ENCODE peak calls at places on chromosome 15, in six cellular contexts. B is IMR-90, O is H1, X is mesendoderm, N is neuronal stem cell, L is mesenchymal stem cell. T is an unnamed sample.
A peak's percentile ranks its signal among the peaks of the same experiment; 100 is the strongest.

GRCh38 chr15:41104234-41104633 is 11.8 kb downstream of the INO80 start:
- DNase-seq in B (peak; percentile 79), O (no peak), X (no peak), N (no peak), L (peak; percentile 16), T (no peak)

GRCh38 chr15:25673351-25673750 is 189.8 kb downstream of the ATP10A start:
- DNase-seq in B (no peak), O (no peak), X (no peak), N (no peak), L (no peak), T (no peak)

GRCh38 chr15:85618956-85619491 is 175.7 kb downstream of the KLHL25 start:
- DNase-seq in B (peak; percentile 98), O (no peak), X (peak; percentile 76), N (peak; percentile 44), L (peak; percentile 98), T (peak; percentile 56)

GRCh38 chr15:70767668-70768067 is 4.3 kb upstream of the UACA start:
- DNase-seq in B (no peak), O (no peak), X (no peak), N (no peak), L (no peak), T (no peak)

GRCh38 chr15:63277044-63277892 is at the start of gene APH1B:
- DNase-seq in B (peak; percentile 48), O (peak; percentile 36), X (peak; percentile 87), N (peak; percentile 63), L (peak; percentile 66), T (peak; percentile 84)

GRCh38 chr15:30954674-30955073 is 36.8 kb downstream of the MTMR10 start:
- DNase-seq in B (peak; percentile 34), O (no peak), X (no peak), N (no peak), L (peak; percentile 11), T (no peak)

GRCh38 chr15:70264014-70264492 is 166.3 kb upstream of the TLE3 start:
- DNase-seq in B (no peak), O (no peak), X (no peak), N (no peak), L (peak; percentile 10), T (no peak)

GRCh38 chr15:60649845-60650548 is 171.1 kb upstream of the ICE2 start:
- DNase-seq in B (peak; percentile 37), O (no peak), X (peak; percentile 71), N (no peak), L (peak; percentile 17), T (no peak)

GRCh38 chr15:79212589-79213139 is 69.9 kb upstream of the ANKRD34C start:
- DNase-seq in B (no peak), O (peak; percentile 51), X (peak; percentile 84), N (peak; percentile 32), L (no peak), T (peak; percentile 71)

GRCh38 chr15:82393671-82394070 is 35.9 kb upstream of the GOLGA6L9 start:
- DNase-seq in B (peak; percentile 72), O (no peak), X (no peak), N (no peak), L (peak; percentile 18), T (no peak)
- H2BK15ac ChIP-seq in B (no peak overlapping the region), O (no peak overlapping the region), X (no peak overlapping the region), N (no peak overlapping the region), L (no peak overlapping the region), T (no peak overlapping the region)

DNA sequence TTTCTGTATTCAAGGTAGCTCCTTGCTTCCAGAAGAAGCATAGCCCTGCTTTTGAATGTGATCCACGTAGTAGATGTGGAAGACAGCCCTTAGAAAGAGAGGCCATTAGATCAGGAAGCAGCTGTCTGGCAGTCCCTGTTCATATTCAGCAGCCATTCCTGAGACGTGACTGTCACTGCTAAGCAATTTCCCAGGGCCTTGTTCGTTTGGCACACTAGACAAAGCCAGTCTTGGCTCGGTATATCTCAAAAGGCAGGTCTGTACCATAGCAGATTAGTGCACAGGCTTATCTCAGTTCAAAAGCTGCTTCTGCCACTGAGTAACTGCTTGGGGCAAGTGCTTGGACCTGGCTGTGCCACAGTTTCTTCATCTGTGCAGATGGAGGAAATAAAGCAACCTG is 287.8 kb upstream of the MCTP2 start:
- DNase-seq in B (no peak), O (no peak), X (no peak), N (no peak), L (no peak), T (no peak)
- H2BK15ac ChIP-seq in B (no peak overlapping the region), O (no peak overlapping the region), X (no peak overlapping the region), N (no peak overlapping the region), L (no peak overlapping the region), T (no peak overlapping the region)

DNA sequence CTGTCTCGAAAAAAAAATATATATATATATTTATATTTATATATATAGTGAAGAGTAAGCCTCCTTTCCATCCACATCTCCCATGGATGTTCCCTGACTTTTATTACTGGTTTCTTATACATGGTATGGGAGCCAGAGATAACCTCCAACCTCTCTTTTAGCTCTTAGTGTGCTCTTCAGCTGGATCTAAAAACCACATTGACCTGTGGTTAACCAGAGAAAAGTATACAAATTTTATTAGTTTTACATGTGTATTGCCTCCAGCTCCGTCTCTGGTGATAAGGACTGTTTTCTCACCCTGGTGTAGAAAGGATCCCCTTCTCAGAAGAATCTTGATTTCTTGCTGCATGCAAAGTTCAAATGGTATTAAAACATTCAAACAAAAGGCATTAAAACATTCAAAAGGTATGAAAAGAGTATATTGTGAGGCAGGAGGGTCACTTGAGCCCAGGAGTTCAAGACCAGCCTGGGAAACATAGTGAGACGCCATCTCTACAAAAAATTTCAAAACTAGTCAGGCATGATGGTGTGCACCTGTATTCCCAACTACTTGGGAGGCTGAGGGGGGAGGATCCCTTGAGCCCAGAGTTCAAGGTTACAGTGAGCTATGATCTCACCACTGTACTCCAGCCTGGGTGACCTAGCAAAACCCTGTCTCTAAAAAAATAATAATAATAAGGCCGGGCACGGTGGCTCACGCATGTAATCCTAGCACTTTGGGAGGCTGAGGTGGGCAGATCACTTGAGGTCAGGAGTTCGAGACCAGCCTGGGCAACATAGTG is 13.5 kb upstream of the TTBK2 start:
- DNase-seq in B (peak; percentile 53), O (no peak), X (no peak), N (no peak), L (peak; percentile 43), T (no peak)
- H2BK15ac ChIP-seq in B (no peak overlapping the region), O (no peak overlapping the region), X (no peak overlapping the region), N (no peak overlapping the region), L (no peak overlapping the region), T (no peak overlapping the region)

DNA sequence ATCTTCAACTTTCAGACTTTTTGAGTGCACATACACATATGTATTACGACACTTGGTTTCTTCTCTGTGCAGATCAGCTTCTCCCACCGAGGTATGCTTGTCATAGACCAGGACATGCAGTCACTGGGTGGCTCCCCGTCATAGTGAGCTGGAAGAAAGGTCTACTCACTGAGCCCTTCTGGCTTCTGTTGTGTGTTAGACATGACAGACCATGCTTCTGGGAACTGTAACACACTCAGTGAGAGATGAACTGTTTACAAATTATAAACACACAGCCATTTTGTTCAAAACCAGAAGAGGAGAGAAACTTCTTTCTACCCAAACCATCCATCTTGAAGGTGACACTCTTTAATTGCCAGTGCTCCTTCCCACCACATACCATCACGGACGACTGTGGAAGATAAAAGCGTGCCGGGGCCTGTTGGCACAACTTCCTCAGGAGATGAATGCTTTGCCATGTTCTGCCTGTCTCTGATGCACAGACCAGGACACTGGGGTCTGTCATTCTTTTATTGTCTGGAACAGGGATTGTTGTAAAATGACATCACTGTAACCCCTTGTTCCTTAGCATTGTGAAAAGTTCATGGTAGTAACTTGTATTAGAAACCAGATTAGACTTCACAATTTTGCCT is 214.3 kb downstream of the MCTP2 start:
- DNase-seq in B (no peak), O (no peak), X (no peak), N (no peak), L (peak; percentile 92), T (no peak)
- H2BK15ac ChIP-seq in B (no peak overlapping the region), O (no peak overlapping the region), X (no peak overlapping the region), N (no peak overlapping the region), L (no peak overlapping the region), T (no peak overlapping the region)

DNA sequence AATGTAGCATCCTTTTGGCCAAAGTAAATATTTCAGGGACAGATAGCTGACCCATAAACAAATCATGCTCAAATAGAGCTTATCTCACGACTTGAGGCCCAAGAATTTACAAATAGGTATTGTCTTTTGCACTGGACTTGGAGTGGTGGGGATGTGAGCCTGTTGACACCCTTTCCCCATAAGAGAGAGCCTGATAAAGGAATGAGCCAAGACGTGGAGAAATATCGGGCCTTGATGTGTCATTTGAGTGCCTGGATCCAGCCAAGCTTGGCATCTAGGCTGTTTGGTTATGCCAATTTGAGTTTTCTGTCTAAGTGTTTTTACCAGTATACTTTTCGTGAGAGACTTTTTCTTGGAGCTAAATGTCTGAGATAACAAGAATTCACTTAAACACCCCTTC is 112.9 kb upstream of the RGMA start:
- DNase-seq in B (no peak), O (no peak), X (no peak), N (no peak), L (no peak), T (no peak)
- H2BK15ac ChIP-seq in B (no peak overlapping the region), O (no peak overlapping the region), X (peak overlapping the region; percentile 86), N (no peak overlapping the region), L (no peak overlapping the region), T (no peak overlapping the region)

GRCh38 chr15:64665179-64665578 is 110.2 kb downstream of the RBPMS2 start:
- DNase-seq in B (no peak), O (no peak), X (no peak), N (no peak), L (no peak), T (no peak)
- H2BK15ac ChIP-seq in B (no peak overlapping the region), O (no peak overlapping the region), X (no peak overlapping the region), N (no peak overlapping the region), L (no peak overlapping the region), T (no peak overlapping the region)

GRCh38 chr15:89492111-89492641 is 4.2 kb downstream of the RHCG start:
- DNase-seq in B (no peak), O (no peak), X (peak; percentile 61), N (no peak), L (no peak), T (peak; percentile 82)
- H2BK15ac ChIP-seq in B (no peak overlapping the region), O (no peak overlapping the region), X (no peak overlapping the region), N (no peak overlapping the region), L (no peak overlapping the region), T (no peak overlapping the region)

DNA sequence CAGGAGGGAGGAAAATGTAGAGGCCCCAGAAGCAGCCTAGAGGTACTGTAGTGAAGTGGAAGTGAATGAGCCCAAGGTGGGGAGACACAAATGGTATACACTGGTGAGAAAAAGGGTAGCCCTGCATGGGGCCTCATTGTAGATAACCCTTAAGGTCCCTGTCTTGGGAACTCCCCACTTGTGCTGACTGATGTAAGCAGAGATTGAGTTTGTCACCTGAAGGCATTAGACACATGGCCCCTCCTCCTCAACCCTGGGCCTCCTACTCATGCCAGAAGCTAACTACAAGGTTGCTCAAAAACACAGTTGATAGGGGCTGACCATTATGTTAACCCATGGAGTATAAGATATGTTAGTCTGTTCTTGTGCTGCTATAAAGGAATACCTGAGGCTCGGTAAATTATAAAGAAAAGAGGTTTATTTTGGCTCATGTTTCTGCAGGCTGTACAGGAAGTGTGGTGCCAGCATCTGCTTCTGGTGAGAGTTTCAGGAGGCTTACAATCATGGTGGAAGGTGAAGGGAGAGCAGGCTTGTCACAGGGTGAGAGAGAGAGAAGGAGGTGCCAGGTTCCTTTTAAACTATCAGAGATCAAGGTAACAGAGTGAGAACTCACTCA is 84.6 kb upstream of the RNU6-1 start:
- DNase-seq in B (no peak), O (no peak), X (no peak), N (no peak), L (no peak), T (no peak)
- H2BK15ac ChIP-seq in B (no peak overlapping the region), O (no peak overlapping the region), X (no peak overlapping the region), N (no peak overlapping the region), L (no peak overlapping the region), T (no peak overlapping the region)

T was measured in H9.